ENCODE peak calls at places on chromosome X, in ten cellular contexts. W is aorta, O is fibroblast of lung, S is ovary, H is lung, Z is SJSA1, M is tibial artery, A is body of pancreas, V is heart right ventricle, D is astrocyte. E is an unnamed sample.

GRCh38 chrX:44872319-44872816 is 620 bp upstream of the KDM6A start:
- DNase-seq in O (no peak), D (no peak), S (no peak), W (no peak), A (peak), M (no peak), Z (no peak), V (no peak), H (peak), E (no peak)

GRCh38 chrX:75155454-75155829 is 641 bp downstream of the ABCB7 start:
- DNase-seq in M (no peak), S (no peak), A (no peak), V (no peak), O (peak), D (no peak), W (no peak), Z (no peak), H (no peak), E (no peak)

GRCh38 chrX:155874571-155875244 is 6.4 kb upstream of the VAMP7 start:
- DNase-seq in V (no peak), H (no peak), A (no peak), O (no peak), Z (no peak), D (no peak), W (no peak), S (no peak), M (no peak), E (no peak)

GRCh38 chrX:15853586-15854079 is 980 bp downstream of the AP1S2 start:
- DNase-seq in O (peak), M (no peak), Z (no peak), W (no peak), V (no peak), S (no peak), D (no peak), A (no peak), H (no peak), E (no peak)

GRCh38 chrX:153626863-153627674 is 19.9 kb upstream of the DUSP9 start:
- DNase-seq in W (peak), V (no peak), D (no peak), M (peak), S (peak), A (no peak), Z (no peak), H (no peak), O (no peak), E (no peak)

GRCh38 chrX:116499780-116500179 is 37.0 kb upstream of the CT83 start:
- DNase-seq in V (no peak), S (no peak), O (peak), M (no peak), W (no peak), A (no peak), Z (no peak), D (no peak), H (no peak), E (no peak)

GRCh38 chrX:146581981-146582712 is 227.4 kb upstream of the CXorf51B start:
- DNase-seq in S (no peak), Z (no peak), M (no peak), V (no peak), O (no peak), A (no peak), W (no peak), H (no peak), D (no peak), E (no peak)

GRCh38 chrX:9619581-9619980 is 146.1 kb downstream of the GPR143 start:
- DNase-seq in Z (no peak), V (no peak), H (no peak), W (no peak), D (no peak), S (no peak), M (no peak), A (no peak), O (no peak), E (no peak)

GRCh38 chrX:69221239-69222102 is 56.2 kb upstream of the PJA1 start:
- DNase-seq in H (no peak), W (no peak), S (no peak), M (no peak), A (no peak), O (no peak), V (no peak), Z (no peak), D (no peak), E (no peak)

GRCh38 chrX:292900-293897 is 12.0 kb downstream of the PLCXD1 start:
- DNase-seq in W (peak), O (no peak), S (no peak), H (no peak), V (no peak), Z (peak), D (no peak), M (no peak), A (peak), E (no peak)

GRCh38 chrX:25853002-25853479 is 285.1 kb upstream of the MAGEB18 start:
- DNase-seq in D (no peak), H (no peak), S (no peak), Z (no peak), M (no peak), W (no peak), O (no peak), V (no peak), A (no peak), E (no peak)

GRCh38 chrX:1239681-1240142 is 27.3 kb upstream of the CRLF2 start:
- DNase-seq in S (no peak), D (no peak), A (peak), Z (no peak), M (peak), O (no peak), V (peak), W (peak), H (peak), E (peak)

GRCh38 chrX:55593296-55593695 is 29.9 kb upstream of the FOXR2 start:
- DNase-seq in O (no peak), H (no peak), W (no peak), D (no peak), V (no peak), S (no peak), Z (no peak), A (no peak), M (no peak), E (no peak)

GRCh38 chrX:70422886-70423336 is at the start of gene GDPD2:
- DNase-seq in O (peak), D (peak), Z (no peak), H (no peak), V (no peak), A (peak), W (no peak), M (no peak), S (no peak), E (peak)

GRCh38 chrX:112863850-112864249 is 23.2 kb upstream of the AMOT start:
- DNase-seq in W (no peak), O (no peak), S (no peak), A (no peak), M (no peak), H (no peak), D (no peak), V (no peak), Z (no peak), E (no peak)

GRCh38 chrX:131792356-131792749 is 230.7 kb upstream of the STK26 start:
- DNase-seq in S (peak), D (peak), A (no peak), W (peak), O (no peak), Z (peak), V (peak), H (peak), M (no peak), E (peak)

GRCh38 chrX:136209751-136210150 is 41.4 kb downstream of the MAP7D3 start:
- DNase-seq in O (no peak), H (no peak), M (no peak), V (no peak), D (no peak), Z (no peak), W (no peak), A (no peak), S (no peak), E (no peak)

GRCh38 chrX:23888887-23889501 is 18.7 kb downstream of the APOO start:
- DNase-seq in D (peak), V (no peak), M (no peak), W (no peak), Z (no peak), A (no peak), H (no peak), S (no peak), O (no peak), E (no peak)

GRCh38 chrX:146614693-146615524 is 194.7 kb upstream of the CXorf51B start:
- DNase-seq in M (no peak), O (no peak), S (no peak), A (no peak), V (no peak), H (no peak), W (no peak), Z (no peak), D (no peak), E (no peak)

GRCh38 chrX:51614353-51614752 is 4.4 kb downstream of the CENPVL3 start:
- DNase-seq in H (no peak), D (peak), O (peak), W (no peak), V (no peak), S (no peak), Z (no peak), A (no peak), M (no peak), E (peak)

DNA sequence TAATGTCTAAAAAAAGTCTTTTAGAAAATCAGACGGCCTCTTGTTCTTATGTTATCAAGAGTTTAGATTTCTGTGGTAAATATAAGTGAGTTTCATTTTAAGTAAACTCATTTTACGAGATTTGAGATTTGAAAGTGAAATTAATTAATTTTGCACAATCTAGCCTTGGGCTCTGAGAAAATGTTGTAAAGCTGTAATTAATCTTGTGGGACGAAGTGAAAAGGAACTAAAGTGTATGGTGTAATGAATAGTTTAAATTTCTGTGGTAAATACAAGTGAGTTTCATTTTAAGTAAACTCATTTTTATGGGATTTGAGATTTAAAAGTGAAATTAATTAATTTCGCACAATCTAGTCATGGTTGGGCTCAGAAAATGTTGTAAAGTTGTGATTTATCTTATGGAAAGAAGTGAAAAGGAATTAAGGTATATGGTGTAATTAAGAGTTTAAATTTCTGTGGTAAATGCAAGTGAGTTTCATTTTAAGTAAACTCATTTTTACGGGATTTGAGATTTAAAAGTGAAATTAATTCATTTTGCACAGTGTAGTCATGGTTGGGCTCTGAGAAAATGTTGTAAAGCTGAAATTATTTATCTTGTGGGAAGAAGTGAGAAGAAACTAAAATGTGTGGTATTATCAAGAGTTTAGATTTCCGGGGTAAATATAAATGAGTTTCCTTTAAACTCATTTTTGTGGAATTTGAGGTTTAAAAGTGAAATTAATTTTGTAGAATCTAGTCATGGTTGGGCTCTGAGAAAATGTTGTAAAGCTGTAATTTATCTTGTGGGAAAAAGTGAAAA is 1.6 kb downstream of the SCML1 start:
- DNase-seq in W (no peak), Z (no peak), O (peak), M (no peak), S (no peak), H (no peak), A (no peak), V (no peak), D (peak), E (no peak)
- H3K27ac ChIP-seq in W (no peak), Z (peak), O (peak), M (no peak), S (no peak), H (no peak), A (peak), V (peak), D (peak), E (no peak)

DNA sequence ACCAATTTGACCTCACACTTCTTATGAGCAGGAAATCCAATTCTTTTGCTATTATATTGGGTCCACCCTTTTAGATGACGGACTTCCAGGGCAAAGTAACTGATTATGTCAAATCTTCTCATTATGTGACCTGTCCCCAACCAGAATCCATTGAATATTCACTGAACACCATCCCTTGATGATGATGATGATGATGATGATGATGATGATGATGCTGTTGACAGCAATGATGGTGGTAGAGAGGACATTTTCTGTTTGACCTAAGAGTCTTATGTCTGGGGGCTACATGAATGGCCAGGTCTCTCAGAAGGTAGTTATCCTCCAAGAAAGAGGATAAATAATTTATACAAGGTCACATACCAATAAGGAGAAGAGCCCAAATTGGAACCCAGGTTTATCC is 5.2 kb downstream of the TCEAL8 start:
- DNase-seq in A (no peak), O (no peak), S (no peak), H (no peak), Z (no peak), W (no peak), M (no peak), V (no peak), D (no peak), E (no peak)
- H3K27ac ChIP-seq in A (no peak), O (no peak), S (no peak), H (no peak), Z (no peak), W (no peak), M (no peak), V (no peak), D (no peak), E (no peak)

DNA sequence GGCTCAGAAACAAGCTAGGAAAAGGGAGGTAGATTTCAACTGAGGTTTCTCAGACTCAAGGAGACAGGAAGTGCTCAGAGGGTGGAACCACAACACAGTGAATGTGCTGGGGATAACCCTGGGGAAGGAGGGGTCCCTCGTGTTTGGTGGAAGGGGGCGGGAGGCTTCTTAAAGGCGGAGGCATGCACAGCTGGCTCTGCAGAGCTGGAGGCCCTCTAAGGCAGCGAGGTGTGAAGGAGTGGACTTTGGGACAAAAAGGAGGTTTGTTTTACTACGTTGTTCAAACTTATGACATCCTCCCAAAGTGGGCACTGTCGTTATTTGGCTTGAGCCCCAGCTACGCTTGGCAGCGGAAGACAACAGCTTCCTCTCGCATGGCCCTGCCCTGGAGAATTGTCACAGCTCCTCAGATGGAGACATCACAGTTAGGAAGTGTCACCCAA is 21.7 kb upstream of the MTM1 start:
- DNase-seq in V (no peak), S (peak), A (no peak), W (no peak), H (no peak), Z (no peak), D (no peak), O (peak), M (peak), E (no peak)
- H3K27ac ChIP-seq in V (peak), S (no peak), A (no peak), W (peak), H (peak), Z (no peak), D (no peak), O (no peak), M (peak), E (no peak)

DNA sequence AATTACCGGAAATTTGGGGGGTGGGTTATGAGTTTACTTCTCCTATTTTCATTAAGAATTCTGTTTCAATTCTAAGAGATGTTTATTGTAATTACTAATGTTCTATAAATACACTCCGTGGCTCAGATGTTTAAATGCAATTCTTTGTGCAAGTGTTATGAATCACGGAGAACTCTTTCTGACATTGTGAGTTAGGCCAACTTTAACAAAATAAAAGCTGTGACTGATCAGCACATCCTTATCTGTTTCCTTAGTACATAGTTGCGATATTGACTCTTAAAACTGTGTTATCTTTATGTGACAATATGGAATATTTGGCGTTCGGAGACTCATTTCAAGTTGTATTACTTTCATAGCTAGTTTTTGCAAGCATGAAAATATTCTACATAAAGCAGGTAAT is 902 bp downstream of the KLHL4 start:
- DNase-seq in S (no peak), W (no peak), H (no peak), D (peak), M (no peak), Z (no peak), O (peak), A (no peak), V (no peak), E (no peak)
- H3K27ac ChIP-seq in S (no peak), W (no peak), H (no peak), D (peak), M (no peak), Z (peak), O (no peak), A (no peak), V (peak), E (no peak)

GRCh38 chrX:150775569-150776350 is 82.6 kb downstream of the MTMR1 start:
- DNase-seq in O (no peak), Z (no peak), V (no peak), M (no peak), W (no peak), A (no peak), S (no peak), H (no peak), D (no peak), E (no peak)
- H3K27ac ChIP-seq in O (no peak), Z (no peak), V (no peak), M (no peak), W (no peak), A (no peak), S (no peak), H (no peak), D (no peak), E (no peak)

GRCh38 chrX:19174401-19175025 is 52.2 kb upstream of the ADGRG2 start:
- DNase-seq in H (no peak), S (no peak), M (peak), O (peak), D (peak), W (no peak), Z (no peak), V (peak), A (no peak), E (no peak)

GRCh38 chrX:19177710-19178109 is 55.4 kb upstream of the ADGRG2 start:
- DNase-seq in M (no peak), O (no peak), V (no peak), D (peak), S (no peak), W (no peak), Z (no peak), A (no peak), H (no peak), E (no peak)

GRCh38 chrX:19178402-19178801 is 56.1 kb upstream of the ADGRG2 start:
- DNase-seq in V (no peak), S (no peak), Z (no peak), M (no peak), A (no peak), H (no peak), D (no peak), W (no peak), O (no peak), E (no peak)

GRCh38 chrX:19179389-19179788 is 57.1 kb upstream of the ADGRG2 start:
- DNase-seq in O (peak), V (no peak), W (no peak), Z (no peak), M (no peak), A (no peak), H (no peak), S (no peak), D (no peak), E (no peak)

DNA sequence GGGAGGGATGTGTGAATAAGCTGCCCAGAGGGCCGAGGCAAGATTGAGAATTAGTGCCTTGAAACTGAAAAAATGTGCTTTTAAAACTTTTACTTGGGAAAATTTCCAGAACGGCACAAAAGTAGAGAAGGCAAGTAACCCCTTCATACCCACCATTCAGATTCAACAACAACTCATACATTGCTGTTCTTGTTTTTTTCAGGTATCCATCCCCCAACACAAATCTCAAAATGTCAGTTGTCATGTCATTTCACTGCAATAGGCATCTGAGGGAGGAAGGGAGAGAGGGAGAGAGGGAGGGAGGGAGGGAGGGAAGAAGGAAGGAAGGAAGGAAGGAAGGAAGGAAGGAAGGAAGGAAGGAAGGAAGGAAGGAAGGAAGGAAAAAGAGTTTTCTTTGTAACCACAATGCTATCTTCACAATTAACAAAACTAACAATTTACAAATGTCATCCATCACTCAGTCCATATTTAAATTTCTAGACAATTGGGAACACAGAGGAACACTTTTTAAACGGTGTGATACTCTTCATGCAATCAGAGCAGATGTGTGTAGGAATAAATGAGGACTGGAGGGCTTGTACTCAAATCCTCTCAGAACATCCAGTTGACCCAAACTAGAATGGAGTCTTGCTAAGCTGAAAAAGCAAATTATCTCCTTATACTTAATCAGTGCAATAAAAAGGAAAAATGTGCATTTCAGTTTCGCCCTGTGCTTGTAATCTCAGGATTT is 54.8 kb upstream of the ADGRG2 start:
- DNase-seq in W (no peak), O (no peak), V (no peak), H (no peak), M (no peak), A (no peak), D (no peak), Z (no peak), S (no peak), E (no peak)
- H3K27ac ChIP-seq in W (no peak), O (no peak), V (no peak), H (no peak), M (no peak), A (no peak), D (no peak), Z (no peak), S (no peak), E (no peak)

DNA sequence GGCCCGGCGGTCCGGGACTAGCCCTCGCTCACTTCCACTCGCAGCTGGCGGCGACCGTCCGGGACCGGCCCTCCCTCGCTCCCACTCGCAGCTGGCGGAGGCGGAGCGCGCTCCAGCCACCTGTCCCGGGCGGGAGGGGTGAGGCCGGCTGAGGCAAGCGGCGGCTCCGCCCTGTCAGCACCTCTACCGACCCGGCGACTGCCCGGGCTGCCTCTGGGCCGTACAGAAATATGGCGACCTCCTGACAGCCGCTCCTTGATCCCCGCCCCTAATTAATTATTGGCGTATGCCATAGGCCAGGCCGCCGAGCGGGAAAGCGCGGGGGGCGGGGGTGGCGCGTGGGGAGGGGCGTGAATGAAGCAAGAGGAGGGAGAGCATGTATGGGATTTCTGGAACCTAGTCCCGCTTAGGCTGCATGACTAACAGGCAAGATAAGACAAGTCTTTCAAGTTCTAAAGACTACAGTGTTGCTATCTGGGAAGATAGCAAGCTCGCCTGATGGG is at the start of gene MORC4:
- DNase-seq in S (peak), W (peak), V (peak), H (peak), D (peak), M (peak), O (peak), Z (peak), A (peak), E (no peak)
- H3K27ac ChIP-seq in S (peak), W (peak), V (peak), H (peak), D (peak), M (peak), O (peak), Z (no peak), A (peak), E (no peak)